ENCODE peak calls at places on chromosome 21, in eight cellular contexts. R is GM23248, U is hepatocyte, G is neural progenitor cell, Q is MM.1S, C is PC-3, T is SK-N-SH, W is OCI-LY7. X is an unnamed sample.

GRCh38 chr21:38503588-38503987 is 5.3 kb upstream of the ERG start:
- DNase-seq in W (no peak), C (no peak), T (peak; percentile 39), G (no peak), R (peak; percentile 49), U (no peak), Q (no peak), X (no peak)

GRCh38 chr21:36910581-36911307 is 55.7 kb downstream of the HLCS start:
- DNase-seq in Q (no peak), G (no peak), R (peak; percentile 17), C (peak; percentile 15), T (peak; percentile 50), W (no peak), U (no peak), X (no peak)

GRCh38 chr21:37119421-37120218 is 46.6 kb downstream of the TTC3 start:
- DNase-seq in Q (no peak), W (no peak), R (no peak), G (peak; percentile 67), U (peak; percentile 23), T (no peak), C (no peak), X (peak; percentile 72)

GRCh38 chr21:26041441-26042180 is 129.0 kb downstream of the APP start:
- DNase-seq in R (peak; percentile 68), C (peak; percentile 87), U (no peak), W (no peak), Q (no peak), G (no peak), T (peak; percentile 53), X (no peak)

GRCh38 chr21:32329331-32329730 is 30.7 kb downstream of the MRAP start:
- DNase-seq in C (no peak), W (no peak), G (no peak), R (peak; percentile 82), U (no peak), Q (no peak), T (no peak), X (no peak)

GRCh38 chr21:36702622-36702968 is 3.7 kb downstream of the SIM2 start:
- DNase-seq in Q (no peak), W (no peak), U (no peak), T (no peak), C (no peak), G (no peak), R (no peak), X (no peak)

GRCh38 chr21:36478207-36478701 is 1.7 kb downstream of the CLDN14 start:
- DNase-seq in C (peak; percentile 92), T (no peak), R (peak; percentile 91), Q (no peak), U (peak; percentile 29), W (no peak), G (no peak), X (no peak)

GRCh38 chr21:18220498-18220897 is 24.1 kb upstream of the CHODL start:
- DNase-seq in C (no peak), R (no peak), G (no peak), W (no peak), T (no peak), U (no peak), Q (no peak), X (no peak)

GRCh38 chr21:36355071-36355680 is 30.0 kb upstream of the CHAF1B start:
- DNase-seq in T (no peak), W (no peak), R (no peak), Q (no peak), U (no peak), G (no peak), C (no peak), X (no peak)

GRCh38 chr21:37435120-37435519 is 68.5 kb downstream of the DYRK1A start:
- DNase-seq in W (no peak), T (peak; percentile 70), U (peak; percentile 60), R (peak; percentile 85), Q (no peak), C (peak; percentile 47), G (peak; percentile 88), X (peak; percentile 98)

GRCh38 chr21:31498985-31499384 is 154.9 kb upstream of the TIAM1 start:
- DNase-seq in R (no peak), C (no peak), T (no peak), G (no peak), U (no peak), Q (no peak), W (no peak), X (peak; percentile 38)

GRCh38 chr21:16004121-16004520 is 274.3 kb downstream of the USP25 start:
- DNase-seq in W (no peak), Q (no peak), U (no peak), T (no peak), R (no peak), G (no peak), C (no peak), X (no peak)

GRCh38 chr21:38538353-38538752 is 40.1 kb upstream of the ERG start:
- DNase-seq in Q (no peak), T (no peak), U (no peak), R (no peak), C (no peak), W (no peak), G (no peak), X (no peak)

GRCh38 chr21:26946744-26947446 is 20.0 kb downstream of the ADAMTS5 start:
- DNase-seq in T (no peak), W (no peak), G (no peak), U (no peak), R (peak; percentile 8), Q (no peak), C (no peak), X (peak; percentile 41)

GRCh38 chr21:42309753-42310213 is 5.4 kb downstream of the TFF3 start:
- DNase-seq in W (peak; percentile 73), C (peak; percentile 64), R (peak; percentile 29), G (peak; percentile 79), Q (peak; percentile 60), T (peak; percentile 87), U (peak; percentile 75), X (peak; percentile 84)

GRCh38 chr21:42311816-42312625 is 3.2 kb downstream of the TFF3 start:
- DNase-seq in C (no peak), U (no peak), T (no peak), R (no peak), Q (no peak), W (no peak), G (no peak), X (no peak)

GRCh38 chr21:42311160-42311559 is 4.0 kb downstream of the TFF3 start:
- DNase-seq in T (no peak), R (no peak), G (no peak), Q (no peak), C (no peak), U (no peak), W (no peak), X (no peak)

GRCh38 chr21:42308914-42309752 is 6.1 kb downstream of the TFF3 start:
- DNase-seq in C (peak; percentile 49), R (no peak), U (no peak), W (no peak), Q (peak; percentile 32), T (no peak), G (no peak), X (no peak)

DNA sequence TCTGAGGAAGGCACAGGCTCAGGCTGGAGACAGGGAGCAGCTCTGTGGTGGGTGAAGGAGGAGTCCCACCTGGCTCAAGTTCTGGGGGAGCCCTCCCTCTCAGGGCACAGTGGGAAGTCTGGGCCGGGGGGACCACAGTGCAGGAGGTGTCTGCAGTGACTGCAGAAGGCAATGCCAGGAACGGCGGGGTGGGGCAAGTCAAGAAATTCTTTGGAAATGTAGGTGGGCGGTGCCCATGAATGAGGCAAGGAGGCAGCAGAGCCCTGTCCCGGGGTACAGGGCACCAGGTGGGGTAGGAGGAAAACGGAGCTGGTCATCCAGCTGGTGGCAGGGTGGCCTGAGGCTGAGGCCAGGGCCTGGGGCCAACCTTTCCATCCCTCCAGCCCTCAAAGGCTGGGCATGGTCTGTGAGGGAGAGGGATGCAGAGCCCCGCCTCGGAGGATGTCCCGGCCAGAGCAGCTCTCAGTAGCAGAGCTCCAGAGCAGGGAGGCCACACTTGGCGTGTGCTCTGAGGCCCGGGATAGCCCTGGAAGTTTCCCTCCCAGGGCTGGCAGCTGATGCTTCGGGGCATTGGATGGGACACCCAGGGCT is 4.7 kb downstream of the TFF3 start:
- DNase-seq in R (no peak), T (no peak), C (no peak), W (no peak), U (no peak), Q (no peak), G (no peak), X (no peak)
- TF ChIP-seq EZH2phosphoT487 in R (no peak), T (no peak), C (no peak), W (no peak), U (no peak), Q (no peak), G (no peak), X (no peak)

GRCh38 chr21:45401054-45401518 is 3.9 kb upstream of the COL18A1 start:
- DNase-seq in Q (no peak), R (peak; percentile 40), U (no peak), C (no peak), W (no peak), G (no peak), T (no peak), X (no peak)
- TF ChIP-seq EZH2phosphoT487 in Q (no peak), R (no peak), U (no peak), C (no peak), W (no peak), G (no peak), T (no peak), X (no peak)

GRCh38 chr21:34213959-34214358 is 140.6 kb downstream of the MRPS6 start:
- DNase-seq in T (no peak), G (no peak), Q (no peak), R (no peak), U (no peak), C (no peak), W (no peak), X (no peak)
- TF ChIP-seq EZH2phosphoT487 in T (no peak), G (no peak), Q (no peak), R (no peak), U (no peak), C (no peak), W (no peak), X (no peak)

DNA sequence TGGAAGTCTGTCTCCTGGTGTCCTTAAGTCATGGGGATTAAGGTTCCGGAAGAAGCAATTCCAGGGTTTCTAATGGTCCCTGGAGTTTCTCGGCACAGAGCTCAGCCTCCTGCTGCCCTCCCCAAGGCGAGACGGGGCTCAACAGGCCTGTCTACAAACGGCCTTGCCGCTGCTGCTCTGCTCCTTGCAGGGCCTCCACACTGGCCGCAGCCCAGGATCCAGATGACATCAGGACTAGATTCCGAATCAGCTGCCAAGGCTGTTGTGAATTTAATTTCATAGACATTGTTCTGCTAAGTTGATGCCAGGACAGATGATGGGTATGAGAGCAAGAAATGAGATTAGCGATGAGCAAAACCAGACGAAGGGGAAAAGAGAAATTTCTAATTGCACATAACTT is 103.6 kb upstream of the BACE2 start:
- DNase-seq in W (no peak), C (no peak), G (no peak), R (peak; percentile 27), T (peak; percentile 69), U (no peak), Q (no peak), X (no peak)
- TF ChIP-seq EZH2phosphoT487 in W (no peak), C (no peak), G (no peak), R (no peak), T (no peak), U (no peak), Q (no peak), X (no peak)

DNA sequence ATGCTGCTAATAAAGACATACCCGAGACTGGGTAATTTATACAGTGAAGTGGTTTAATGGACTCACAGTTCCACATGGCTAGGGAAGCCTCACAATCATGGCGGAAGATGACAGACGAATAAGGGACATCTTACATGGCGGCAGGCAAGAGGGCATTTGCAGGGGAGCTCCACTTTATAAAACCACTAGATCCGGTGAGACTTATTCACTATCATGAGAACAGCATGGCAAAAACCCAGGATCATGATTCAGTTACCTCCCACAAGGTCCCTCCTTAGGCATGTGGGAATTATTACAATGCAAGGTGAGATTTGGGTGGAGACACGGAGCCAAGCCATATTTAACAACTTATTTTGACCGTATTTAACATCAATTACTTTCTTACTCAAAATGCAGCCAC is 739.0 kb downstream of the NCAM2 start:
- DNase-seq in W (no peak), C (no peak), T (no peak), U (no peak), Q (no peak), R (no peak), G (no peak), X (no peak)
- TF ChIP-seq EZH2phosphoT487 in W (no peak), C (no peak), T (no peak), U (no peak), Q (no peak), R (no peak), G (no peak), X (no peak)

X was measured in GM23338.